ENCODE peak calls at places on chromosomes 12 and 14, in four cellular contexts. P, C, A and Y are unnamed samples.

GRCh38 chr12:55933158-55933798 is 2.3 kb downstream of the DGKA start:
- DNase-seq in P (no peak), A (no peak), C (no peak), Y (no peak)

GRCh38 chr12:117643971-117644370 is 282.5 kb upstream of the NOS1 start:
- DNase-seq in A (no peak), C (no peak), P (no peak), Y (no peak)

GRCh38 chr14:43647302-43647701 is 859.8 kb downstream of the FSCB start:
- DNase-seq in A (no peak), C (no peak), P (peak), Y (no peak)

GRCh38 chr12:113154351-113154973 is 4.9 kb downstream of the CFAP73 start:
- DNase-seq in A (no peak), P (no peak), C (no peak), Y (no peak)

GRCh38 chr12:116222358-116222757 is 55.1 kb downstream of the MED13L start:
- DNase-seq in P (peak), C (no peak), A (no peak), Y (no peak)

GRCh38 chr14:58739674-58740073 is 101.9 kb downstream of the DACT1 start:
- DNase-seq in A (no peak), C (peak), P (no peak), Y (no peak)

GRCh38 chr12:79926951-79927350 is 7.9 kb downstream of the PPP1R12A start:
- DNase-seq in C (no peak), A (no peak), P (no peak), Y (no peak)

GRCh38 chr12:94495458-94496137 is 35.9 kb upstream of the CEP83 start:
- DNase-seq in A (no peak), P (no peak), C (no peak), Y (no peak)

GRCh38 chr12:132379996-132380395 is 50.6 kb upstream of the GALNT9 start:
- DNase-seq in C (no peak), P (no peak), A (no peak), Y (peak)

GRCh38 chr12:75599061-75599460 is 87.7 kb upstream of the KRR1 start:
- DNase-seq in P (no peak), C (no peak), A (no peak), Y (no peak)

GRCh38 chr12:25382311-25383106 is 131.8 kb upstream of the KRAS start:
- DNase-seq in A (no peak), P (no peak), C (no peak), Y (no peak)

GRCh38 chr12:31989987-31990386 is 30.8 kb downstream of the RESF1 start:
- DNase-seq in A (no peak), P (no peak), C (no peak), Y (no peak)

GRCh38 chr12:94089891-94090290 is 58.5 kb upstream of the PLXNC1 start:
- DNase-seq in P (no peak), A (peak), C (no peak), Y (no peak)

GRCh38 chr12:46771268-46771837 is 54.4 kb downstream of the SLC38A4 start:
- DNase-seq in C (no peak), P (no peak), A (no peak), Y (no peak)

GRCh38 chr14:54650331-54651017 is 83.5 kb downstream of the SAMD4A start:
- DNase-seq in A (no peak), P (peak), C (no peak), Y (no peak)

GRCh38 chr12:116878567-116879508 is 2.4 kb downstream of the HRK start:
- DNase-seq in A (no peak), C (no peak), P (no peak), Y (peak)

GRCh38 chr12:1117970-1118563 is 127.0 kb downstream of the ERC1 start:
- DNase-seq in C (no peak), P (peak), A (peak), Y (peak)

GRCh38 chr12:104687823-104688573 is 231.2 kb downstream of the CHST11 start:
- DNase-seq in A (no peak), C (no peak), P (no peak), Y (no peak)

GRCh38 chr12:20364501-20364900 is 3.8 kb upstream of the PDE3A start:
- DNase-seq in C (no peak), A (no peak), P (no peak), Y (no peak)

GRCh38 chr14:64639340-64639821 is 64.8 kb upstream of the PLEKHG3 start:
- DNase-seq in C (no peak), A (no peak), P (no peak), Y (no peak)

GRCh38 chr14:103099733-103100280 is 5.3 kb downstream of the EXOC3L4 start:
- DNase-seq in C (no peak), P (no peak), A (no peak), Y (no peak)

GRCh38 chr14:103100281-103101121 is 6.0 kb downstream of the EXOC3L4 start:
- DNase-seq in C (no peak), A (no peak), P (peak), Y (no peak)

GRCh38 chr14:103097244-103097993 is 2.9 kb downstream of the EXOC3L4 start:
- DNase-seq in P (no peak), A (no peak), C (no peak), Y (no peak)

GRCh38 chr14:103097994-103098957 is 3.8 kb downstream of the EXOC3L4 start:
- DNase-seq in A (peak), C (no peak), P (no peak), Y (no peak)

DNA sequence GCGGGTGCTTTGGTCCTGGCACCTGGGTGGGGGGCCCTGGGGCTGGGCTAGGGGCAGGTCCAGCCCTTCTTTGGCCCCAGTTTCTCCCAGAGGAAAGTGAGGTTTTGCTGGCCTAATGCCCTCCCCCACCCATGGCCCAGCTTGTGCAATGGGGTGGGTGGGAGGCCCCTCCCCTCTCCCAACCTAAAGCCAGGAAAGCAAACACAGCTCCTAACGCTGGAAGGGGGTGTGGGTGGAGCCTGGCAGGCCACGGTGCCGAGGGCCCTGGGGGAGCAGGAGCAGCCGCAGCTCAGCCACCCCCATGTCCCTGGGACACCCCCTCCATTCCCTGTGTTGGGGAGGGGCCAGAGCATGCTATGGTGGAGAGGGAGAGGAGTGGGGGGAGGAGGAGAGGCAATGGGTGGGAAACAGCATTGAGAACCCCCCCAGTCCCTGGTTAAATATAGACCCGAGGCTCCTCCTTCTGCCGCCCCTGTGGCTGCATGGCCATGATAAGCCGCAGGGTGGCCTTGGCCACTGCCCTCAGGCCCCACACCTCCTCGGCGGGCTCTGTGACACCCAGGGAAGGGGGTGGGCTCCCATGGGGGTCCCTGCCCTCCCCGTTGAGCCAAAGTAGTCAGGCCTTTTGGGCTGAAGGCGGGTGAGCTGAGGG is 4.7 kb downstream of the EXOC3L4 start:
- DNase-seq in P (peak), C (no peak), A (peak), Y (no peak)
- TF ChIP-seq FOXK2 in P (peak), C (no peak), A (no peak), Y (no peak)

DNA sequence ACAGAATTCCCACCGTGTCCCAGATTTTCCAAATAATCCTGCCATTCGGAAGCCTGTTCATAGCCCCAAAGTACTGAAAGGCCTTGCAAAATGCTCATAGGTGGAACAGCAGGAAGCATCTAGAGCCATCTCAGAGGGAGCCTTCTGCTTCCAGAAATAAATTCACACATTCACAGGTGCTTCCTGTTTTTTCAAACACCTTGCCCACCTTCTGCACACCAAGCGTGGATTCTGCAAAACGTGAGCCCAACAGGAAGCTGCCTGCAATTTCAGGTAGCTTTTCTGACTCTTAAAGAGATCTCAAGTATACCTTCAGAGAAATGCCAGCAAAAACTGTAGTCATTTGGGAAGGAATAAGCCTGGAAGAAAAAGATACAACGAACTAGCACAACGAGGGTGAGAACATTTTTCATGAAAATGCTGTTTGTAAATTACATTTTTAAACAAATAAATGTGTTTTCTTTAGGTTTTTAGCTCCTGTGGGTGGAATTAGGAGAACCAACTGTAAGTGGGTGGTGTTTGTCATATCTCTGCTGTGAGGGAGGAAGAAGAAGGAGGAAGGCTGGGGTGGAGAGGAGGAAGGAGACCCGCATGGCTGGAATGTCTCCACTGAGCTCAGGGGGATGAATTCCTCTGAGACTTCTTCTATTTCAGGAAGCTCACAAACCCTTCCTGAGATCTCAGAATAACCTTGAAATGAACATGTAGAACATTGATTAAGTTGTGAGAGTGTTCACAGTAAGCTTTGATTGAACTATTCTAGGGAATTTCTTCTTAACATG is at the start of gene IFNG-AS1:
- DNase-seq in C (peak), A (no peak), P (no peak), Y (no peak)
- TF ChIP-seq TARDBP in C (no peak), A (no peak), P (no peak), Y (no peak)

DNA sequence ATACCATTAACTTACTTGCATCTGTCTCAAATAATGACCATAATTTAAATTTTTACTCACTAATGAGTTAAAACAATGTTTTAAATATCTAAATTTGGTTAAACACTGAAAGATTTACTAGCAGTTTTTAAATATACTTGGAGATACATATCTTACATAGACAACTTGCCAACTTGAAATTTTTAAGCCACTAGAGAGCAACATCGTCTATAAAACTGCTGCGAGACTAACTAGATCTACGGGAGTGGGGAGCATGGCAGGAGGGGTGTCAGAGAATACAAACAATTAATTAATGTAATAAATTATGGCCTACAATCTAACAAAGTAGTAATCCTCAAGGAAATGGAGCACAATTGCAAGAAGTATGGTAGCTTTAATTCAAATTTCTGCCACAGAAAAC is 120.4 kb downstream of the LRRIQ1 start:
- DNase-seq in C (no peak), P (no peak), A (no peak), Y (no peak)
- TF ChIP-seq FOXK2 in C (no peak), P (no peak), A (no peak), Y (no peak)

GRCh38 chr14:56474419-56475022 is 105.1 kb upstream of the TMEM260 start:
- DNase-seq in A (peak), P (peak), C (no peak), Y (peak)
- TF ChIP-seq TARDBP in A (no peak), P (no peak), C (no peak), Y (no peak)

DNA sequence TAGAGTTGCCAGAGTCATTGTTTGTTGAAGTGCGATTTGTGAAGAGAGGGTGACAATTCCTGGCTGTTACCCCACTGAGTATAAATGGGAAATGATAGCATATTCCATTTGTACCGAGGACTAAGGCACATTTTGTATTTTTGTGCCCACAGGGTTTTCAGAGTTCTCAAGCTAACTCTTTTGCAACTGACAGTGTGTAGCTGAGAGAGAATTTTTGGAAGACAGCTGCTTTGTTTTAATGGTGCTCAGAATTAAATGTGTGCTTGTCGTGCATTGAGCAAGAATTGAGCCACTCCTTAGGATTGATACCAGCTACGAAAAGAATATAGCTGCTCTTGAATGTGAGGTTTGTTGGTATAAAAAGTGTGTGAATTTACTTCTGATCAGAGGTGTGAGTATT is 21.7 kb downstream of the ANKRD13A start:
- DNase-seq in P (no peak), A (no peak), C (no peak), Y (no peak)
- TF ChIP-seq FOXK2 in P (no peak), A (no peak), C (no peak), Y (no peak)